ENCODE peak calls at places on chromosomes 7 and 10, in six cellular contexts. One of them, this sample, is unnamed.

GRCh38 chr10:34824870-34825269 is 9.8 kb upstream of the PARD3 start:
- DNase-seq in ovary: no peak
- DNase-seq in HFF-Myc: no peak
- DNase-seq in bronchial epithelial cell: no peak
- DNase-seq in CD8-positive, alpha-beta T cell: no peak
- DNase-seq in IMR-90: no peak
- DNase-seq in this sample: no peak

GRCh38 chr10:113576853-113577252 is 24.0 kb downstream of the HABP2 start:
- DNase-seq in ovary: no peak
- DNase-seq in HFF-Myc: no peak
- DNase-seq in bronchial epithelial cell: peak
- DNase-seq in CD8-positive, alpha-beta T cell: no peak
- DNase-seq in IMR-90: peak
- DNase-seq in this sample: peak

GRCh38 chr10:132282667-132283603 is 24.8 kb downstream of the STK32C start:
- DNase-seq in ovary: no peak
- DNase-seq in HFF-Myc: no peak
- DNase-seq in bronchial epithelial cell: no peak
- DNase-seq in CD8-positive, alpha-beta T cell: no peak
- DNase-seq in IMR-90: no peak
- DNase-seq in this sample: no peak

GRCh38 chr10:130363051-130363450 is 226.9 kb downstream of the GLRX3 start:
- DNase-seq in ovary: no peak
- DNase-seq in HFF-Myc: no peak
- DNase-seq in bronchial epithelial cell: no peak
- DNase-seq in CD8-positive, alpha-beta T cell: no peak
- DNase-seq in IMR-90: no peak
- DNase-seq in this sample: no peak

GRCh38 chr10:124827474-124827873 is 25.9 kb downstream of the ABRAXAS2 start:
- DNase-seq in ovary: no peak
- DNase-seq in HFF-Myc: no peak
- DNase-seq in bronchial epithelial cell: peak
- DNase-seq in CD8-positive, alpha-beta T cell: no peak
- DNase-seq in IMR-90: peak
- DNase-seq in this sample: peak

GRCh38 chr7:14219125-14219524 is 229.7 kb upstream of the ETV1 start:
- DNase-seq in ovary: no peak
- DNase-seq in HFF-Myc: no peak
- DNase-seq in bronchial epithelial cell: no peak
- DNase-seq in CD8-positive, alpha-beta T cell: no peak
- DNase-seq in IMR-90: no peak
- DNase-seq in this sample: peak

GRCh38 chr10:106082865-106083264 is 1081.6 kb downstream of the SORCS1 start:
- DNase-seq in ovary: no peak
- DNase-seq in HFF-Myc: no peak
- DNase-seq in bronchial epithelial cell: peak
- DNase-seq in CD8-positive, alpha-beta T cell: no peak
- DNase-seq in IMR-90: no peak
- DNase-seq in this sample: peak

GRCh38 chr7:69654381-69654780 is 56.1 kb downstream of the AUTS2 start:
- DNase-seq in ovary: no peak
- DNase-seq in HFF-Myc: no peak
- DNase-seq in bronchial epithelial cell: peak
- DNase-seq in CD8-positive, alpha-beta T cell: no peak
- DNase-seq in IMR-90: no peak
- DNase-seq in this sample: peak

GRCh38 chr10:13686331-13686752 is 99.6 kb downstream of the PRPF18 start:
- DNase-seq in ovary: no peak
- DNase-seq in HFF-Myc: no peak
- DNase-seq in bronchial epithelial cell: peak
- DNase-seq in CD8-positive, alpha-beta T cell: no peak
- DNase-seq in IMR-90: peak
- DNase-seq in this sample: peak

GRCh38 chr10:92592761-92593552 is at the start of gene KIF11:
- DNase-seq in ovary: peak
- DNase-seq in HFF-Myc: peak
- DNase-seq in bronchial epithelial cell: peak
- DNase-seq in CD8-positive, alpha-beta T cell: peak
- DNase-seq in IMR-90: peak
- DNase-seq in this sample: peak

GRCh38 chr10:92595505-92595904 is 2.6 kb downstream of the KIF11 start:
- DNase-seq in ovary: no peak
- DNase-seq in HFF-Myc: no peak
- DNase-seq in bronchial epithelial cell: no peak
- DNase-seq in CD8-positive, alpha-beta T cell: no peak
- DNase-seq in IMR-90: no peak
- DNase-seq in this sample: no peak

GRCh38 chr10:92591550-92592140 is 1.3 kb upstream of the KIF11 start:
- DNase-seq in ovary: peak
- DNase-seq in HFF-Myc: peak
- DNase-seq in bronchial epithelial cell: peak
- DNase-seq in CD8-positive, alpha-beta T cell: peak
- DNase-seq in IMR-90: peak
- DNase-seq in this sample: peak

GRCh38 chr10:92593553-92594046 is 670 bp downstream of the KIF11 start:
- DNase-seq in ovary: no peak
- DNase-seq in HFF-Myc: no peak
- DNase-seq in bronchial epithelial cell: no peak
- DNase-seq in CD8-positive, alpha-beta T cell: no peak
- DNase-seq in IMR-90: no peak
- DNase-seq in this sample: no peak

DNA sequence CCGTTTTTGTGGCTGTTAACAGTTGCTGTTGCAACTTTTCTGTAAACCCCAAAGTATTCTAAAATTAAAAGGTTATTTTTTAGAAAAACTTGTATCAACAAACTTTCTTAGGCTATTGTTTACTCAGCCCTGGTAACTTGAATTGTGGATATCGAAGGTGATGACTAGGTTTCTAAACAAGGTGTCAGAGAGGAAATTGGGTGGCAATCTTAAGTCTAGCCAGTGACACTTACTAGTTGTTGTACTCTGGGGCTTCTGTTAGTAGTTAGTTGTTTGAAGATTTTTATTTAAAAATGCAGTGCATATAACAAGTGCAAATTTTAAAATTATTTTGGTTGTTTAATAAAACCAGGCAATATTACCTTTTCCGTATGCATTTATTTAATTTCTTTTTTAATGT is 1.3 kb downstream of the KIF11 start:
- DNase-seq in ovary: no peak
- DNase-seq in HFF-Myc: no peak
- DNase-seq in bronchial epithelial cell: no peak
- DNase-seq in CD8-positive, alpha-beta T cell: no peak
- DNase-seq in IMR-90: no peak
- DNase-seq in this sample: peak
- H3K4me3 ChIP-seq in ovary: no peak
- H3K4me3 ChIP-seq in HFF-Myc: peak
- H3K4me3 ChIP-seq in bronchial epithelial cell: peak
- H3K4me3 ChIP-seq in CD8-positive, alpha-beta T cell: no peak
- H3K4me3 ChIP-seq in IMR-90: peak
- H3K4me3 ChIP-seq in this sample: peak

DNA sequence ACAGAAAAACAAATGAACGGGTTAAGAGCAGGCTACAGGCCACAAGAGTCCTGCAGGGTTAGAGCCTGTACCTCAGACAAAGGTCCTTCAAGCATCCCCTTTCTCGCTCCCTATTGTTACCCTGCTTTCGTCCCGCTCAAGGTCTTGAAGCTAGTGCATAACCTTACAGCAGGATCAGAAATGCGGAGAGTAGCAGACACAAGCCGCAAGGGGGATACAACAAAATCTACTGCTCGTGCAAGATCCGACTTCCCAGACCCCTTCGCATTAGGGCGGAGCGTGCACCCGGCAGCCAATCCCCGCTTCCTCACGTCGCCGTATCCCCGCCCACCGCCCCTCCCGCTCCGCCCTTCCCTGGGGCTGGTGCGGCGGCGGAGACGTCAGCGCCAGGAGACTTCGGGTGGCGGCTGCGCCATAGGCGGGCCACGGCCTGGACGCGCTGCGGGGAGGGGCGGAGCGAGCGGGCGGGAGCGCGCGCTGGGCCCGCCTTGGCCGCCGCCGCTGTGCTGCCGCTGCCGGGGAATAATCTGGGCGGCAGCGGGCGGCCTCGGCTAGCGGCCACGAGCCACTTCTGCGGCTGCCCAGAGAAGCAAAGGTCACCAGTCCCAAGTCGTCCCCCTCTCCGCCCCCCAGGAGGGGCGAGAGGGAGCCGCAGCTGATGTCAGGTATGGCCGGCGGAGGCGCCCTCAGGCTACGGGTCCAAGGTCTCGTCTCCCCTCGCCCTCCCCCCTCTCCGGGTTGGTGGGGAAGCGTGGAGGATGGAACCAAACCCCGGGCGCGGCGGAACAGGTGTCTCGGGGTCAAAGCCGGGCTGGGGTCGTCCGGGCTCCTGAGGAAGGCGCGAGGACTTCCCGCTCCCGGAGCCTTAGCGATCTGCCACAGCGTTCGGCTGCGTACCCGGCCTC is at the start of gene C1GALT1:
- DNase-seq in ovary: peak
- DNase-seq in HFF-Myc: peak
- DNase-seq in bronchial epithelial cell: peak
- DNase-seq in CD8-positive, alpha-beta T cell: peak
- DNase-seq in IMR-90: peak
- DNase-seq in this sample: peak
- TF ChIP-seq CTCF in ovary: peak
- TF ChIP-seq CTCF in HFF-Myc: peak
- TF ChIP-seq CTCF in bronchial epithelial cell: peak
- TF ChIP-seq CTCF in CD8-positive, alpha-beta T cell: peak
- TF ChIP-seq CTCF in IMR-90: peak
- TF ChIP-seq CTCF in this sample: peak

GRCh38 chr10:28805390-28805789 is 128.1 kb downstream of the BAMBI start:
- DNase-seq in ovary: no peak
- DNase-seq in HFF-Myc: no peak
- DNase-seq in bronchial epithelial cell: no peak
- DNase-seq in CD8-positive, alpha-beta T cell: no peak
- DNase-seq in IMR-90: no peak
- DNase-seq in this sample: no peak
- H3K4me3 ChIP-seq in ovary: no peak
- H3K4me3 ChIP-seq in HFF-Myc: no peak
- H3K4me3 ChIP-seq in bronchial epithelial cell: no peak
- H3K4me3 ChIP-seq in CD8-positive, alpha-beta T cell: no peak
- H3K4me3 ChIP-seq in IMR-90: no peak
- H3K4me3 ChIP-seq in this sample: no peak

GRCh38 chr7:133052357-133052756 is 29.5 kb downstream of the CHCHD3 start:
- DNase-seq in ovary: no peak
- DNase-seq in HFF-Myc: no peak
- DNase-seq in bronchial epithelial cell: no peak
- DNase-seq in CD8-positive, alpha-beta T cell: no peak
- DNase-seq in IMR-90: no peak
- DNase-seq in this sample: peak

GRCh38 chr7:133050200-133050995 is 31.5 kb downstream of the CHCHD3 start:
- DNase-seq in ovary: no peak
- DNase-seq in HFF-Myc: no peak
- DNase-seq in bronchial epithelial cell: no peak
- DNase-seq in CD8-positive, alpha-beta T cell: no peak
- DNase-seq in IMR-90: no peak
- DNase-seq in this sample: no peak

GRCh38 chr7:133051719-133052118 is 30.2 kb downstream of the CHCHD3 start:
- DNase-seq in ovary: no peak
- DNase-seq in HFF-Myc: no peak
- DNase-seq in bronchial epithelial cell: no peak
- DNase-seq in CD8-positive, alpha-beta T cell: no peak
- DNase-seq in IMR-90: no peak
- DNase-seq in this sample: no peak

GRCh38 chr7:133052826-133053225 is 29.1 kb downstream of the CHCHD3 start:
- DNase-seq in ovary: no peak
- DNase-seq in HFF-Myc: no peak
- DNase-seq in bronchial epithelial cell: no peak
- DNase-seq in CD8-positive, alpha-beta T cell: no peak
- DNase-seq in IMR-90: no peak
- DNase-seq in this sample: no peak

GRCh38 chr7:133051066-133051465 is 30.8 kb downstream of the CHCHD3 start:
- DNase-seq in ovary: peak
- DNase-seq in HFF-Myc: no peak
- DNase-seq in bronchial epithelial cell: no peak
- DNase-seq in CD8-positive, alpha-beta T cell: no peak
- DNase-seq in IMR-90: peak
- DNase-seq in this sample: peak
- TF ChIP-seq CTCF in ovary: no peak
- TF ChIP-seq CTCF in HFF-Myc: no peak
- TF ChIP-seq CTCF in bronchial epithelial cell: peak
- TF ChIP-seq CTCF in CD8-positive, alpha-beta T cell: no peak
- TF ChIP-seq CTCF in IMR-90: peak
- TF ChIP-seq CTCF in this sample: peak

DNA sequence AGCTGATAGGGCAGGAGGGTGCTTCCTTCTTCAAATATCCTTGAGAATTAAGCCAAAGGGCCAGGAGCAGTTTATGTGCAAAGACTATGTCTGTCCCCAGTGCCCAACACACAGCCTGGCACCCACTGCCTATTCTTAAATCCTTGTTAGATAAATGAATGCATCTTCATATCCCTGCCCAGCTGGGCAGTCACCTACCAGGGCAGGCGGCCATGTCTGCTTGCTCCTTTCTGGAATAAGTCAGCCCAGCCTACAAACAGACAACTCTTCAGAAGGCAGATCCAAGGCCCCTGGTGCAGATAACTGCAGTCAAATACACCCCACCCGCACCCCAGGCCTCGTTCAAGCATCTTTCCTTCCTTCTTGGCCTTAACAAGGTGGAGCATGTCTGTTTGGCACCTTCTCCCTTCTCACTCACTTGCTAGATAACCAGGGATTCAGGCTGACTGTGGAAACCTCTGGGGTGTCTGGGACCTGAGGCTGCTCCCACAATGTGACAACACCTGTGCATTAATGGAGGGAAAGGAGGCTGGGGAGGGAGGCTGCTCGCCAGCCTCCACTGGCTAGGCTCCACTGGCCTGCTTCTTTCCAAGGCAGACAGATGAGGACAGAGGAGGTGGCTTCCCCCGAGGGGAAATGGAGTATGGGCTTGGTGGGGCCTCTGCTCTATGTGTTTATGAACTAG is 59.9 kb upstream of the COL13A1 start:
- DNase-seq in ovary: no peak
- DNase-seq in HFF-Myc: no peak
- DNase-seq in bronchial epithelial cell: no peak
- DNase-seq in CD8-positive, alpha-beta T cell: no peak
- DNase-seq in IMR-90: no peak
- DNase-seq in this sample: no peak
- H3K4me3 ChIP-seq in ovary: no peak
- H3K4me3 ChIP-seq in HFF-Myc: no peak
- H3K4me3 ChIP-seq in bronchial epithelial cell: no peak
- H3K4me3 ChIP-seq in CD8-positive, alpha-beta T cell: no peak
- H3K4me3 ChIP-seq in IMR-90: no peak
- H3K4me3 ChIP-seq in this sample: no peak